ENCODE peak calls at places on chromosome 16, in seven cellular contexts. S is DND-41, N is endothelial cell of umbilical vein, D is fibroblast of lung, F is mesenchymal stem cell, L is IMR-90, Q is neural progenitor cell. X is an unnamed sample.
A peak's percentile ranks its signal among the peaks of the same experiment; 100 is the strongest.

GRCh38 chr16:30186782-30187555 is 3.6 kb downstream of the CORO1A start:
- DNase-seq in N (peak; percentile 52), F (peak; percentile 29), D (no peak), Q (peak; percentile 74), S (peak; percentile 63), L (no peak), X (peak; percentile 90)

GRCh38 chr16:17836868-17837602 is 366.3 kb upstream of the XYLT1 start:
- DNase-seq in D (peak; percentile 86), L (peak; percentile 98), Q (peak; percentile 75), S (no peak), N (no peak), F (no peak), X (no peak)

GRCh38 chr16:69150146-69150865 is 17.9 kb downstream of the UTP4 start:
- DNase-seq in L (peak; percentile 81), Q (peak; percentile 87), N (peak; percentile 85), S (peak; percentile 59), D (peak; percentile 87), F (peak; percentile 81), X (no peak)

GRCh38 chr16:31138621-31139578 is 3.4 kb upstream of the PRSS8 start:
- DNase-seq in N (peak; percentile 76), D (peak; percentile 37), S (no peak), L (peak; percentile 70), F (peak; percentile 18), Q (peak; percentile 17), X (peak; percentile 95)

GRCh38 chr16:70267516-70267915 is 15.8 kb upstream of the EXOSC6 start:
- DNase-seq in Q (peak; percentile 70), L (peak; percentile 55), S (peak; percentile 43), D (peak; percentile 44), N (peak; percentile 65), F (peak; percentile 56), X (no peak)

GRCh38 chr16:83843657-83844056 is 35.9 kb downstream of the HSBP1 start:
- DNase-seq in S (no peak), L (no peak), F (no peak), D (no peak), N (no peak), Q (peak; percentile 22), X (no peak)

GRCh38 chr16:88533381-88533831 is 36.8 kb upstream of the ZC3H18 start:
- DNase-seq in L (peak; percentile 47), S (no peak), D (peak; percentile 50), N (no peak), Q (no peak), F (peak; percentile 32), X (peak; percentile 82)

GRCh38 chr16:87121816-87122215 is 195.4 kb downstream of the C16orf95 start:
- DNase-seq in F (no peak), S (no peak), D (no peak), N (no peak), L (no peak), Q (no peak), X (no peak)

GRCh38 chr16:28087675-28088285 is 24.3 kb upstream of the GSG1L start:
- DNase-seq in N (no peak), F (no peak), Q (no peak), L (no peak), S (no peak), D (no peak), X (no peak)

GRCh38 chr16:87380403-87380802 is 3.2 kb downstream of the FBXO31 start:
- DNase-seq in N (no peak), L (no peak), S (no peak), D (no peak), Q (no peak), F (no peak), X (no peak)

GRCh38 chr16:12455287-12455798 is 348.3 kb downstream of the CPPED1 start:
- DNase-seq in S (peak; percentile 38), Q (peak; percentile 85), L (peak; percentile 55), N (peak; percentile 53), F (peak; percentile 51), D (peak; percentile 49), X (peak; percentile 85)

GRCh38 chr16:20598832-20599469 is 22.8 kb upstream of the ACSM2B start:
- DNase-seq in S (no peak), D (no peak), Q (peak; percentile 38), L (no peak), N (no peak), F (no peak), X (no peak)

GRCh38 chr16:65121870-65122723 is at the start of gene CDH11:
- DNase-seq in F (peak; percentile 92), Q (peak; percentile 93), D (peak; percentile 86), N (peak; percentile 67), L (peak; percentile 82), S (no peak), X (peak; percentile 93)

GRCh38 chr16:17470002-17470870 is 524 bp downstream of the XYLT1 start:
- DNase-seq in F (no peak), D (no peak), S (peak; percentile 19), Q (peak; percentile 31), N (no peak), L (no peak), X (peak; percentile 83)

GRCh38 chr16:5015351-5015750 is 18.4 kb downstream of the NAGPA start:
- DNase-seq in N (no peak), L (no peak), S (no peak), D (no peak), Q (no peak), F (no peak), X (no peak)

GRCh38 chr16:5015887-5016286 is 17.8 kb downstream of the NAGPA start:
- DNase-seq in D (no peak), F (no peak), L (no peak), N (no peak), Q (no peak), S (no peak), X (no peak)

GRCh38 chr16:5017678-5017969 is 16.1 kb downstream of the NAGPA start:
- DNase-seq in N (no peak), L (no peak), Q (no peak), S (no peak), D (no peak), F (no peak), X (no peak)

GRCh38 chr16:5018791-5019190 is 14.9 kb downstream of the NAGPA start:
- DNase-seq in L (no peak), N (no peak), Q (no peak), S (no peak), F (no peak), D (peak; percentile 11), X (no peak)

GRCh38 chr16:5016967-5017677 is 16.6 kb downstream of the NAGPA start:
- DNase-seq in Q (no peak), F (no peak), N (no peak), L (no peak), D (no peak), S (no peak), X (no peak)
- H3K9ac ChIP-seq in Q (no peak overlapping the region), F (no peak overlapping the region), N (no peak overlapping the region), L (no peak overlapping the region), D (no peak overlapping the region), S (no peak overlapping the region), X (no peak overlapping the region)

GRCh38 chr16:4935231-4935855 is 1.6 kb downstream of the PPL start:
- DNase-seq in F (no peak), S (no peak), N (no peak), Q (no peak), D (peak; percentile 92), L (no peak), X (peak; percentile 88)
- H3K4me3 ChIP-seq in F (peak overlapping the region; percentile 96), S (no peak overlapping the region), N (no peak overlapping the region), Q (no peak overlapping the region), D (no peak overlapping the region), L (no peak overlapping the region), X (peak overlapping the region; percentile 67)

GRCh38 chr16:75241412-75241811 is 10.0 kb downstream of the BCAR1 start:
- DNase-seq in F (no peak), L (no peak), Q (no peak), D (no peak), S (no peak), N (no peak), X (peak; percentile 74)
- H3K27ac ChIP-seq in F (peak overlapping the region; percentile 89), L (peak overlapping the region; percentile 10), Q (no peak overlapping the region), D (no peak overlapping the region), S (no peak overlapping the region), N (no peak overlapping the region), X (no peak overlapping the region)

GRCh38 chr16:47885489-47885888 is 270.3 kb downstream of the ABCC12 start:
- DNase-seq in N (no peak), D (no peak), L (no peak), Q (no peak), F (no peak), S (no peak), X (no peak)

GRCh38 chr16:47886631-47887415 is 269.0 kb downstream of the ABCC12 start:
- DNase-seq in D (peak; percentile 21), N (no peak), S (no peak), L (no peak), F (peak; percentile 93), Q (peak; percentile 11), X (no peak)

GRCh38 chr16:47888142-47888541 is 267.7 kb downstream of the ABCC12 start:
- DNase-seq in Q (peak; percentile 23), N (no peak), L (peak; percentile 49), D (peak; percentile 34), S (no peak), F (peak; percentile 57), X (no peak)

GRCh38 chr16:47887496-47887895 is 268.3 kb downstream of the ABCC12 start:
- DNase-seq in N (no peak), F (peak; percentile 68), D (no peak), Q (peak; percentile 47), L (peak; percentile 33), S (no peak), X (no peak)

DNA sequence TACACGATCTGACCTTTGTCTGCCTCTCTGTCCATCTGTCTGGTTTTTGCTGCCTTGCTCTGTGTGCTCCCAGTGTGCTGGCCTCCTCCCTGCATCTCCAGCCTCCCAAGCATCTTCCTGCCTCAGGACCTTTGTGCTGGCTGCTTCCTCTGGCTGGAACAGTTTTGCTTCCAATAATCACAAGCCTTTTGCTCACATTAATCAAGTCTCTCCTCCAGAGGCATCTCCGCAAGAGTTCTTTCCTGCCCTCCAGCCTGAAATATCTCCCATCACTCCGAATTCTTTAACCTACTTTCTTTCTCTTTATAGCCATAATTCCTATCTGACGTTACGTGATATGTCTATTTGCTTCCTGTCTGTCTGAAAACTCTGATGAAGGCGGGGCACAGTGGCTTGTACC is 267.1 kb downstream of the ABCC12 start:
- DNase-seq in N (no peak), S (no peak), D (no peak), Q (no peak), F (no peak), L (no peak), X (no peak)
- H3K9ac ChIP-seq in N (no peak overlapping the region), S (no peak overlapping the region), D (no peak overlapping the region), Q (no peak overlapping the region), F (no peak overlapping the region), L (no peak overlapping the region), X (no peak overlapping the region)

DNA sequence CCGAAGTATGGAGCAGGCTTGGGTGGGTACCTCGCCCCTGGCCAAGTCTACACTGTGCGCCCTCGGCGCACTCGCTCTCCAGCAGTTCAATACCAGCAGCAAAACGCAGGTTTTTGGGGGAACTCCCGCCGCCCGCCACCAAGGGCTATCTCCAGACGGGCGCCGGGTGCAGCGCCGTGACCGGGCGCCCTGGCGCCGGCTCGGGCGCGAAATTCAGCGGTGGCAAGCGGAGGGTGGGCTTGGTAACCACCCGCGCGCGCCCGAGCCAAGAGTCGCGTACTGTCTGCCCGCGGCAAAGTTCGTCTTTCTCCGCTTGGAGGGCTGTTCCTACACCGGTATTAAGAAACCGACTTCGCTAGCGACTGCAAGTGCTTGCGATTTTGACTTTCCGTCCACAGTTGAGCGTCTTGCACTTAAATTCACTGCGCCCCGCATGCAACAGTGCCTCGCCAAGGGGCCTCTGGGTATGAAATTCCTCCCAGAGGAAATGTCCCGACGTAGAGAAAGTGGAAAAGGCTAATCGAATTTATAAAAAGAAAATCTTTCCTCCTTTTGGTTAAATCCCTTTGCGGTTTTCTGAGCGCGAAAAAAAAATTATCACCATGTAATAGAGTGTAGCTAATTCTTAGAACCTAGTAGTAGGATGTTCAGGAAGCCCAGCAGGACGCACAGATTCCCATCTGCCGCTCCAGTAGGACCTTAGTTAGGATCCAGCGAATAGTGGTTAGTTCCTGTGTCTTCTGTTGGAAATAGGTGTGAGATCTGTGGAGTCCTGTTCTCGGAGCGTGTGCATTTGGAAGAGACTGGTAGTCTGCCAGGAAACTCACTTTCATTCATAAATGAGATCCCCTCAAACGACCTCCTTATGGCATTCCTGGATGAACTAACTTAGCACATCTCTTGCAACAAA is 5.1 kb upstream of the SALL1 start:
- DNase-seq in Q (peak; percentile 73), N (no peak), L (peak; percentile 49), F (peak; percentile 72), S (no peak), D (peak; percentile 40), X (no peak)
- H3K4me3 ChIP-seq in Q (peak overlapping the region; percentile 97), N (no peak overlapping the region), L (peak overlapping the region; percentile 43), F (peak overlapping the region; percentile 75), S (no peak overlapping the region), D (no peak overlapping the region), X (peak overlapping the region; percentile 87)